ENCODE peak calls at places on chromosomes 12 and 14, in five cellular contexts. Z is lung; L is A549; B is astrocyte of the spinal cord; Y is CD4-positive, alpha-beta T cell. C is an unnamed sample.

GRCh38 chr12:119868992-119869391 is 8.1 kb downstream of the CIT start:
- DNase-seq in Z (no peak), L (no peak), B (peak), Y (no peak), C (no peak)

GRCh38 chr12:3751151-3752095 is 1.5 kb downstream of the CRACR2A start:
- DNase-seq in Z (no peak), L (no peak), B (no peak), Y (no peak), C (no peak)

GRCh38 chr14:67129768-67130167 is 59.5 kb upstream of the GARIN2 start:
- DNase-seq in Z (no peak), L (no peak), B (no peak), Y (no peak), C (no peak)

GRCh38 chr12:104296718-104297117 is 6.8 kb upstream of the EID3 start:
- DNase-seq in Z (no peak), L (peak), B (no peak), Y (no peak), C (no peak)

GRCh38 chr12:58819345-58819744 is 101.0 kb downstream of the LRIG3 start:
- DNase-seq in Z (no peak), L (no peak), B (no peak), Y (no peak), C (no peak)

GRCh38 chr12:74780458-74781241 is 243.0 kb downstream of the ATXN7L3B start:
- DNase-seq in Z (no peak), L (no peak), B (peak), Y (no peak), C (no peak)

GRCh38 chr14:35932659-35933159 is 106.6 kb downstream of the BRMS1L start:
- DNase-seq in Z (no peak), L (no peak), B (no peak), Y (no peak), C (no peak)

GRCh38 chr14:32435411-32435810 is 106.3 kb downstream of the AKAP6 start:
- DNase-seq in Z (no peak), L (no peak), B (no peak), Y (no peak), C (no peak)

GRCh38 chr12:9041321-9041720 is 52.0 kb downstream of the KLRG1 start:
- DNase-seq in Z (no peak), L (no peak), B (peak), Y (no peak), C (no peak)

GRCh38 chr12:59164991-59165718 is 244.9 kb upstream of the LRIG3 start:
- DNase-seq in Z (no peak), L (peak), B (peak), Y (no peak), C (no peak)

GRCh38 chr14:85974602-85975001 is 444.7 kb downstream of the FLRT2 start:
- DNase-seq in Z (no peak), L (no peak), B (no peak), Y (no peak), C (no peak)

GRCh38 chr14:85978851-85979250 is 448.9 kb downstream of the FLRT2 start:
- DNase-seq in Z (no peak), L (no peak), B (no peak), Y (no peak), C (no peak)
- TF ChIP-seq CTCF in Z (no peak), L (no peak), B (no peak), Y (no peak), C (no peak)

DNA sequence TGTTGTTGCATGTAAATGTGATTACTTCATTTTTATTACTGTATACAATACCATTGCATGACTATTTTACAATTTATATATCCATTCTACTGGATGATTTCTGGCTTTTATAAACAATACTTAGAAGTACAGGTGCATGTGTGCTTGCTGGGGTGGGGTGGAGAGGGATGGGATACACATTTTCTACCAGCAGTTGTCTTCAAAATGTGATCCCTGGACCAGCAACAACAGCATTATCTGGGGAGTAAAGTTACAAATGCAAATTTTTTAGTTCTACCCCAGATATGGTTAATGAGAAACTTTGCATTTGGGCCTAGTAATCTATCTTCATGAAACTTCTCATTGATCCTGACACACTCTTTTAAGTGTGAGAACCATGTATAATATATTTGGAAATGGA is 905.4 kb upstream of the ATXN7L3B start:
- DNase-seq in Z (no peak), L (no peak), B (no peak), Y (no peak), C (no peak)
- TF ChIP-seq CTCF in Z (no peak), L (no peak), B (no peak), Y (no peak), C (no peak)

GRCh38 chr12:118034429-118035193 is 18.1 kb downstream of the RFC5 start:
- DNase-seq in Z (no peak), L (peak), B (peak), Y (no peak), C (no peak)

GRCh38 chr12:118036672-118037411 is 20.3 kb downstream of the RFC5 start:
- DNase-seq in Z (no peak), L (no peak), B (no peak), Y (no peak), C (no peak)

GRCh38 chr12:118033331-118033730 is 16.8 kb downstream of the RFC5 start:
- DNase-seq in Z (no peak), L (no peak), B (no peak), Y (no peak), C (no peak)

GRCh38 chr12:118033902-118034301 is 17.4 kb downstream of the RFC5 start:
- DNase-seq in Z (no peak), L (no peak), B (no peak), Y (no peak), C (no peak)

GRCh38 chr12:118035194-118036041 is 18.9 kb downstream of the RFC5 start:
- DNase-seq in Z (no peak), L (peak), B (peak), Y (no peak), C (no peak)
- TF ChIP-seq CTCF in Z (no peak), L (no peak), B (peak), Y (no peak), C (no peak)

GRCh38 chr12:110102255-110102654 is 21.9 kb upstream of the IFT81 start:
- DNase-seq in Z (no peak), L (peak), B (peak), Y (no peak), C (no peak)
- TF ChIP-seq CTCF in Z (no peak), L (peak), B (peak), Y (no peak), C (no peak)

C was measured in activated B cell treated with CpG ODN at 0.5 μM for 24 hours.